ENCODE peak calls at places on chromosome X, in four cellular contexts. V is A549, P is SK-N-SH, B is stomach. D is an unnamed sample.

GRCh38 chrX:26032141-26032917 is 105.8 kb upstream of the MAGEB18 start:
- DNase-seq in V (no peak), P (no peak), B (no peak), D (no peak)

GRCh38 chrX:119692241-119693031 is 532 bp downstream of the SEPTIN6 start:
- DNase-seq in V (peak; percentile 37), P (peak; percentile 68), B (peak; percentile 44), D (no peak)

GRCh38 chrX:104482757-104483156 is 83.2 kb upstream of the IL1RAPL2 start:
- DNase-seq in V (no peak), P (no peak), B (no peak), D (no peak)

GRCh38 chrX:68440940-68441339 is 7.6 kb upstream of the OPHN1 start:
- DNase-seq in V (peak; percentile 25), P (peak; percentile 42), B (peak; percentile 79), D (peak; percentile 73)

GRCh38 chrX:121869876-121870477 is 822.6 kb downstream of the GLUD2 start:
- DNase-seq in V (no peak), P (no peak), B (no peak), D (no peak)

GRCh38 chrX:9758239-9758638 is 7.4 kb downstream of the GPR143 start:
- DNase-seq in V (no peak), P (no peak), B (no peak), D (no peak)

GRCh38 chrX:136250191-136251041 is 784 bp downstream of the MAP7D3 start:
- DNase-seq in V (peak; percentile 27), P (no peak), B (no peak), D (no peak)

GRCh38 chrX:153530411-153531145 is 13.1 kb downstream of the ATP2B3 start:
- DNase-seq in V (no peak), P (no peak), B (no peak), D (no peak)

GRCh38 chrX:35682481-35682880 is 115.7 kb upstream of the MAGEB16 start:
- DNase-seq in V (no peak), P (no peak), B (no peak), D (no peak)

GRCh38 chrX:133985164-133986007 is at the start of gene GPC3:
- DNase-seq in V (peak; percentile 16), P (peak; percentile 86), B (peak; percentile 39), D (peak; percentile 47)

GRCh38 chrX:9149831-9150230 is 115.9 kb upstream of the FAM9B start:
- DNase-seq in V (no peak), P (no peak), B (no peak), D (no peak)

GRCh38 chrX:10485331-10485730 is 135.1 kb downstream of the MID1 start:
- DNase-seq in V (no peak), P (no peak), B (no peak), D (no peak)

GRCh38 chrX:49204709-49205108 is 4.7 kb upstream of the SYP start:
- DNase-seq in V (no peak), P (no peak), B (no peak), D (no peak)

GRCh38 chrX:49919617-49920016 is 2.8 kb upstream of the CLCN5 start:
- DNase-seq in V (peak; percentile 14), P (peak; percentile 56), B (peak; percentile 55), D (peak; percentile 29)

GRCh38 chrX:104427693-104428092 is 138.3 kb upstream of the IL1RAPL2 start:
- DNase-seq in V (no peak), P (no peak), B (no peak), D (no peak)

GRCh38 chrX:34521563-34521962 is 135.5 kb downstream of the TMEM47 start:
- DNase-seq in V (peak; percentile 10), P (no peak), B (no peak), D (no peak)

GRCh38 chrX:129233791-129234190 is 289.5 kb downstream of the SMARCA1 start:
- DNase-seq in V (no peak), P (no peak), B (no peak), D (no peak)

GRCh38 chrX:130974323-130974722 is 71.3 kb upstream of the ENOX2 start:
- DNase-seq in V (no peak), P (no peak), B (no peak), D (no peak)

GRCh38 chrX:101108293-101108692 is 10.3 kb downstream of the CENPI start:
- DNase-seq in V (no peak), P (no peak), B (no peak), D (no peak)

GRCh38 chrX:129773649-129774458 is 5.9 kb upstream of the SASH3 start:
- DNase-seq in V (no peak), P (no peak), B (no peak), D (no peak)

GRCh38 chrX:111352424-111352823 is 59.6 kb downstream of the DCX start:
- DNase-seq in V (peak; percentile 0), P (peak; percentile 21), B (peak; percentile 57), D (peak; percentile 5)

GRCh38 chrX:130746077-130746476 is 156.9 kb downstream of the ENOX2 start:
- DNase-seq in V (no peak), P (no peak), B (no peak), D (no peak)

GRCh38 chrX:2928127-2928582 is 984 bp downstream of the ARSD start:
- DNase-seq in V (no peak), P (peak; percentile 80), B (peak; percentile 54), D (peak; percentile 70)

GRCh38 chrX:53383376-53384087 is 38.9 kb downstream of the SMC1A start:
- DNase-seq in V (no peak), P (no peak), B (no peak), D (no peak)

GRCh38 chrX:38804481-38805293 is 3.4 kb downstream of the MID1IP1 start:
- DNase-seq in V (peak; percentile 40), P (peak; percentile 52), B (peak; percentile 52), D (peak; percentile 47)

GRCh38 chrX:104112326-104112951 is at the start of gene ZCCHC18:
- DNase-seq in V (peak; percentile 4), P (peak; percentile 88), B (peak; percentile 28), D (no peak)

GRCh38 chrX:28876415-28876814 is 289.2 kb downstream of the IL1RAPL1 start:
- DNase-seq in V (no peak), P (no peak), B (no peak), D (no peak)

GRCh38 chrX:150119323-150119722 is 181.0 kb upstream of the EOLA2 start:
- DNase-seq in V (no peak), P (no peak), B (no peak), D (no peak)

GRCh38 chrX:153030801-153031200 is 25.5 kb upstream of the PNMA3 start:
- DNase-seq in V (no peak), P (no peak), B (no peak), D (peak; percentile 73)

GRCh38 chrX:15087747-15088146 is 182.1 kb downstream of the ASB9 start:
- DNase-seq in V (no peak), P (no peak), B (peak; percentile 43), D (no peak)

GRCh38 chrX:33298622-33299021 is 87.3 kb upstream of the DMD start:
- DNase-seq in V (no peak), P (no peak), B (no peak), D (no peak)

GRCh38 chrX:13007519-13008188 is 32.7 kb downstream of the TMSB4X start:
- DNase-seq in V (no peak), P (no peak), B (no peak), D (no peak)
- H3K4me1 ChIP-seq in V (peaks cover 59% of the 10 kb centered on the region), P (peaks cover 35% of the 10 kb centered on the region), B (peaks cover 9% of the 10 kb centered on the region), D (no peaks in the 10 kb centered on the region)

GRCh38 chrX:102651968-102652744 is 873 bp downstream of the GPRASP1 start:
- DNase-seq in V (peak; percentile 30), P (peak; percentile 52), B (no peak), D (no peak)
- H3K4me1 ChIP-seq in V (no peaks in the 10 kb centered on the region), P (no peaks in the 10 kb centered on the region), B (no peaks in the 10 kb centered on the region), D (no peaks in the 10 kb centered on the region)

DNA sequence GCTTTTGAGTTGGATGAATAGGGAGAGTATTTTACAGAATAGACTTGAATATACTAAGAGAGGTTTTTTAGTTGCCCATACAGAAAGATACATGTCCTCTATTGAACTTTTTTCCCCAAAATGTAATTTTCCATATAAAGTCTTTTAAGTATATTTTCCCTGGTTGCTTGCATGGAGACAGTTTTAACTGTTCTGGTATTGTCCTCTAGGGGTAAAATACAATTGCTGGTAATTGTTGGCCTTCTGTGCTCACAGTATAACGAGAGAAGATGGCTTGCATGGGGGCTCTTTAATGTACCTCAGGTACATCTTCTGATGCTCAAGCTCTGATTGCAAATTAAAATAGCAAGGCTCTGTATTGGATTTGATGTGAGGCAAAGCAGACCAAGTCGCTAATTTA is 136.1 kb downstream of the ARX start:
- DNase-seq in V (no peak), P (no peak), B (no peak), D (no peak)
- H3K4me1 ChIP-seq in V (peaks cover 54% of the 10 kb centered on the region), P (no peaks in the 10 kb centered on the region), B (no peaks in the 10 kb centered on the region), D (no peaks in the 10 kb centered on the region)

DNA sequence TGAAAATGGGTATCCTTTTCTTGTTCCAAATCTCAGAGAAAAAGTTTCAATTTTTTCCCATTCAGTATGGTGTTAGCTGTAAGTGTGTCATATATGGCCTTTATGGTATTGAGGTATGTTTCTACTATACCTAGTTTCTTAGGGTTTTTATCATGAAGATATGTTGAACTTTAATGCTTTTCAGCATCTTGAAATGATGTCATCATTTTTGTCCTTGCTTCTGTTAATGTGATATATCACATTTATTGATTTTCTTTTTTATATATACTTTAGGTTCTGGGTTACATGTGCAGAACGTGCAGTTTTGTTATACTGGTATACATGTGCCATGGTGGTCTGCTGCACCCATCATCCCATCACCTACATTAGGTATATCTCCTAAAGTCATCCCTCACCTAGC is 44.9 kb downstream of the FOXR2 start:
- DNase-seq in V (no peak), P (no peak), B (no peak), D (no peak)
- H3K4me1 ChIP-seq in V (no peaks in the 10 kb centered on the region), P (no peaks in the 10 kb centered on the region), B (no peaks in the 10 kb centered on the region), D (no peaks in the 10 kb centered on the region)

GRCh38 chrX:1480082-1480785 is 27.5 kb upstream of the ASMTL start:
- DNase-seq in V (no peak), P (no peak), B (no peak), D (no peak)
- H3K4me1 ChIP-seq in V (peaks cover 16% of the 10 kb centered on the region), P (no peaks in the 10 kb centered on the region), B (no peaks in the 10 kb centered on the region), D (no peaks in the 10 kb centered on the region)

GRCh38 chrX:39907964-39908616 is 189.7 kb downstream of the BCOR start:
- DNase-seq in V (peak; percentile 91), P (peak; percentile 30), B (peak; percentile 52), D (peak; percentile 62)
- H3K4me1 ChIP-seq in V (peaks cover 52% of the 10 kb centered on the region), P (peaks cover 26% of the 10 kb centered on the region), B (no peaks in the 10 kb centered on the region), D (no peaks in the 10 kb centered on the region)

GRCh38 chrX:12206413-12206812 is 68.1 kb downstream of the FRMPD4 start:
- DNase-seq in V (no peak), P (no peak), B (no peak), D (no peak)
- H3K4me1 ChIP-seq in V (peaks cover 19% of the 10 kb centered on the region), P (no peaks in the 10 kb centered on the region), B (no peaks in the 10 kb centered on the region), D (no peaks in the 10 kb centered on the region)

GRCh38 chrX:132031867-132032266 is 8.8 kb downstream of the STK26 start:
- DNase-seq in V (no peak), P (peak; percentile 14), B (no peak), D (no peak)
- H3K4me1 ChIP-seq in V (no peaks in the 10 kb centered on the region), P (no peaks in the 10 kb centered on the region), B (no peaks in the 10 kb centered on the region), D (no peaks in the 10 kb centered on the region)

D was measured in pancreas.